ENCODE peak calls at places on chromosomes 5 and 9, in seven cellular contexts. D is A549, Z is HCT116, I is K562, L is HepG2, C is GM12878, M is H1. V is an unnamed sample.

GRCh38 chr9:138096192-138096845 is 218.7 kb downstream of the CACNA1B start:
- DNase-seq in Z (no peak), M (no peak), L (no peak), I (no peak), C (no peak), D (no peak), V (no peak)

GRCh38 chr5:55218966-55219365 is 8.1 kb downstream of the MCIDAS start:
- DNase-seq in L (no peak), I (no peak), C (no peak), Z (peak; percentile 84), D (no peak), M (no peak), V (no peak)

GRCh38 chr5:111170279-111170678 is 53.9 kb upstream of the CAMK4 start:
- DNase-seq in M (no peak), I (no peak), L (no peak), D (no peak), Z (no peak), C (no peak), V (no peak)

GRCh38 chr9:128940946-128941755 is 6.3 kb downstream of the DOLK start:
- DNase-seq in C (no peak), D (no peak), M (no peak), Z (no peak), I (no peak), L (no peak), V (no peak)

GRCh38 chr9:108417726-108418125 is 438.1 kb downstream of the ACTL7B start:
- DNase-seq in M (no peak), L (no peak), Z (no peak), C (no peak), I (no peak), D (no peak), V (no peak)

GRCh38 chr5:78509884-78510769 is 138.4 kb downstream of the LHFPL2 start:
- DNase-seq in I (peak; percentile 82), Z (no peak), L (no peak), C (no peak), D (no peak), M (no peak), V (peak; percentile 60)

GRCh38 chr5:173323121-173323798 is 5.0 kb downstream of the STC2 start:
- DNase-seq in M (no peak), D (no peak), C (no peak), L (no peak), Z (no peak), I (no peak), V (no peak)

GRCh38 chr9:21688108-21689102 is 114.0 kb upstream of the MTAP start:
- DNase-seq in C (no peak), Z (no peak), M (no peak), D (peak; percentile 51), L (no peak), I (no peak), V (peak; percentile 83)

GRCh38 chr5:141560725-141561483 is 57.9 kb downstream of the DIAPH1 start:
- DNase-seq in Z (peak; percentile 59), I (peak; percentile 64), M (peak; percentile 84), C (no peak), D (no peak), L (peak; percentile 10), V (peak; percentile 99)

GRCh38 chr9:33315371-33315770 is 25.1 kb downstream of the NFX1 start:
- DNase-seq in M (no peak), Z (no peak), C (no peak), L (no peak), I (no peak), D (no peak), V (no peak)

GRCh38 chr5:86814907-86815306 is 197.2 kb downstream of the COX7C start:
- DNase-seq in Z (no peak), D (no peak), M (no peak), I (no peak), L (no peak), C (no peak), V (no peak)

GRCh38 chr5:33657181-33657580 is 216.4 kb downstream of the TARS1 start:
- DNase-seq in Z (no peak), I (no peak), L (no peak), D (no peak), C (no peak), M (no peak), V (no peak)

GRCh38 chr9:126508171-126508591 is 105.5 kb upstream of the LMX1B start:
- DNase-seq in M (no peak), D (no peak), I (no peak), Z (no peak), C (no peak), L (no peak), V (no peak)

GRCh38 chr5:92380069-92380770 is 997.1 kb upstream of the ARRDC3 start:
- DNase-seq in D (no peak), I (no peak), Z (no peak), C (no peak), M (no peak), L (no peak), V (peak; percentile 15)

GRCh38 chr5:163634061-163634460 is 128.6 kb downstream of the MAT2B start:
- DNase-seq in C (no peak), L (no peak), I (no peak), D (no peak), Z (no peak), M (no peak), V (no peak)

GRCh38 chr5:67179695-67180302 is 16.8 kb downstream of the CD180 start:
- DNase-seq in M (no peak), I (no peak), D (no peak), Z (no peak), C (no peak), L (no peak), V (no peak)

GRCh38 chr5:67187318-67187717 is 9.3 kb downstream of the CD180 start:
- DNase-seq in C (no peak), Z (no peak), M (no peak), I (no peak), L (no peak), D (no peak), V (no peak)

GRCh38 chr5:67182406-67182805 is 14.2 kb downstream of the CD180 start:
- DNase-seq in M (no peak), I (peak; percentile 19), L (no peak), D (no peak), Z (no peak), C (no peak), V (peak; percentile 86)

GRCh38 chr5:67181648-67182218 is 14.9 kb downstream of the CD180 start:
- DNase-seq in C (no peak), M (no peak), L (no peak), I (no peak), D (no peak), Z (no peak), V (no peak)

DNA sequence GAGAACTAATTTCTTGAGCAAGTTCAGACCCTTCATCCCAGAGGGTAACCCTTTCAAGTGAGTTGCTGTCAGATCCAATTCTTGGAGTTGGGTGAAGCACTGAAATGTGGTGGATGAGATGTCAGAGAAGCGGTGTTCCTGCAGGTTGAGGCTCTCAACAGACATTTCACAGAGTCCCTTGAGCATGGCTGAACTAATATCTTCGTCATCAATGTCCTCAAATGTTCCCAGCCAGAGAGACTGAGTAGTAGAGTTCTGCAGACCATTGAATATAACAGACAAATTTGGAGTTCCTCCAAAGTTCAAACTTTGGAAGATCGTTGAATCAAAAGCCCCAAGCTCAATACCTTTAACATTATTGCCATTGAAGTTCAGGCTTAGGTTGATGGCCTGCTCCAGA is 12.7 kb downstream of the CD180 start:
- DNase-seq in C (no peak), L (no peak), M (no peak), Z (no peak), D (no peak), I (no peak), V (no peak)
- TF ChIP-seq MAX in C (no peak), L (no peak), M (no peak), Z (no peak), D (no peak), I (no peak), V (no peak)

GRCh38 chr5:127574852-127575679 is 57.6 kb downstream of the PRRC1 start:
- DNase-seq in C (no peak), D (no peak), I (no peak), M (no peak), L (no peak), Z (no peak), V (no peak)

GRCh38 chr5:127571314-127571713 is 53.9 kb downstream of the PRRC1 start:
- DNase-seq in Z (no peak), C (no peak), M (no peak), D (no peak), L (no peak), I (no peak), V (no peak)

GRCh38 chr5:127577458-127577857 is 60.0 kb downstream of the PRRC1 start:
- DNase-seq in L (no peak), D (no peak), Z (no peak), C (no peak), I (no peak), M (no peak), V (peak; percentile 64)

GRCh38 chr5:127571732-127572131 is 54.3 kb downstream of the PRRC1 start:
- DNase-seq in M (no peak), C (no peak), L (no peak), I (no peak), D (no peak), Z (no peak), V (no peak)

DNA sequence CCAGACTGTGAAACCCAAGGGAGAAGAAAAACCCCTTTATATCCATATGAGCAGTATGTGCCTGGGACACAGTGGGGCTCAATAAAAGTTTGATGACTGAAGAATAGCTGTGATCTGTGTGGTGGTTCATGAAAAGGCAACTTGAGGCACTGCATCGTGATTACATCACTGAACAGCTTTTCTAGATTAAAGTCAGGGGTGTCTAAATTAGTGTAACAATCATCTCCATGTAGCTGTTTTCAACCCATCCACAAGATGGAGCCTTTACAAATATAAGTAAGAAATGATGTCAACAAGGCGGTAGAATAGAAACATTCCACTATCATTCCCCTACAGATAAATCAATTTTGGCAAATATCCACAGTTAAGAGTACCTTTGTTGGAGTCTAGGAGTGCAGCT is 55.5 kb downstream of the PRRC1 start:
- DNase-seq in C (no peak), D (peak; percentile 7), L (no peak), M (no peak), Z (no peak), I (no peak), V (no peak)
- TF ChIP-seq CTCF in C (peak; percentile 33), D (peak; percentile 26), L (no peak), M (no peak), Z (peak; percentile 29), I (no peak), V (peak; percentile 7)

DNA sequence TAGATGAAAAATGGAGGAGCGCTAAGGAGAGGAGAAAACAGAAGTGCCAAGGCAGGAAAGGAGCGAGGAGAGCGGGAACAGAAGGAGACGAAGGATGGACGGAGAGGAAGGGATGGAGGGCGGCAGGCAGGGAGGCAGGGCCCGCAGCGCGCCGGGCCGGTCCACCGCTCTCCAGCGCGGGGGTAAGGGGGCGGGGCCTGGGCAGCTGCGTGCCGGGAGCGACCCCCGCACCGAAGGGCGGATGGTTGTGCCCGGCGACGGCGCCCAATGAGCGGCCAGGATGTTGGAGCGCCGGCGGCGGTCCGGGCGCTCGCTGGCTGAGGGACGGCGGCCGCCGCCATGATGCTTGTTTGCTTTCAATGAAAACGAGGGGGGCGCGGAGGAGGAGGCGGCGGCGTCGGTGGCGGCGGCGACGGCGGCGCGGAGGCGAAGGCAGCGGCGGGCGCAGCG is at the start of gene CNOT6:
- DNase-seq in C (peak; percentile 65), I (peak; percentile 97), D (peak; percentile 86), M (peak; percentile 78), Z (peak; percentile 85), L (peak; percentile 80), V (peak; percentile 93)
- TF ChIP-seq POLR2A in C (peak; percentile 64), I (peak; percentile 83), D (peak; percentile 32), M (peak; percentile 63), Z (peak; percentile 56), L (peak; percentile 76), V (no peak)

GRCh38 chr5:135230326-135230925 is 168.6 kb downstream of the MACROH2A1 start:
- DNase-seq in I (peak; percentile 58), C (no peak), Z (no peak), L (peak; percentile 29), D (no peak), M (no peak), V (no peak)
- TF ChIP-seq MAX in I (no peak), C (no peak), Z (no peak), L (no peak), D (no peak), M (no peak), V (no peak)

V was measured in endothelial cell of umbilical vein.